ENCODE peak calls at places on chromosomes 13 and 19, in four cellular contexts. One of them, this sample, is unnamed.

GRCh38 chr19:3556978-3557460 is 367 bp downstream of the MFSD12 start:
- DNase-seq in A549: peak; percentile 46
- DNase-seq in HepG2: no peak
- DNase-seq in K562: peak; percentile 74
- DNase-seq in this sample: no peak

GRCh38 chr13:45121421-45121820 is 1.1 kb downstream of the GTF2F2 start:
- DNase-seq in A549: no peak
- DNase-seq in HepG2: peak; percentile 16
- DNase-seq in K562: no peak
- DNase-seq in this sample: no peak

GRCh38 chr19:12166596-12166995 is 3.7 kb downstream of the ZNF136 start:
- DNase-seq in A549: no peak
- DNase-seq in HepG2: no peak
- DNase-seq in K562: no peak
- DNase-seq in this sample: no peak

GRCh38 chr13:40550130-40550529 is 116.3 kb downstream of the FOXO1 start:
- DNase-seq in A549: no peak
- DNase-seq in HepG2: peak; percentile 34
- DNase-seq in K562: no peak
- DNase-seq in this sample: no peak

GRCh38 chr19:5122671-5123409 is 153.9 kb downstream of the KDM4B start:
- DNase-seq in A549: no peak
- DNase-seq in HepG2: no peak
- DNase-seq in K562: no peak
- DNase-seq in this sample: no peak

GRCh38 chr19:46639356-46640061 is 3.5 kb upstream of the GNG8 start:
- DNase-seq in A549: no peak
- DNase-seq in HepG2: no peak
- DNase-seq in K562: peak; percentile 61
- DNase-seq in this sample: no peak

GRCh38 chr19:4981681-4981958 is 12.7 kb downstream of the KDM4B start:
- DNase-seq in A549: no peak
- DNase-seq in HepG2: no peak
- DNase-seq in K562: no peak
- DNase-seq in this sample: no peak

GRCh38 chr19:41341669-41342490 is 11.8 kb downstream of the TGFB1 start:
- DNase-seq in A549: no peak
- DNase-seq in HepG2: no peak
- DNase-seq in K562: no peak
- DNase-seq in this sample: no peak

GRCh38 chr13:82693607-82694006 is 1188.7 kb downstream of the SLITRK1 start:
- DNase-seq in A549: no peak
- DNase-seq in HepG2: no peak
- DNase-seq in K562: no peak
- DNase-seq in this sample: no peak

GRCh38 chr13:98798849-98799645 is 46.6 kb upstream of the SLC15A1 start:
- DNase-seq in A549: no peak
- DNase-seq in HepG2: peak; percentile 8
- DNase-seq in K562: no peak
- DNase-seq in this sample: no peak

GRCh38 chr13:60755380-60756163 is 358.6 kb downstream of the TDRD3 start:
- DNase-seq in A549: no peak
- DNase-seq in HepG2: no peak
- DNase-seq in K562: no peak
- DNase-seq in this sample: no peak

GRCh38 chr13:32060319-32060924 is 28.8 kb downstream of the FRY start:
- DNase-seq in A549: no peak
- DNase-seq in HepG2: peak; percentile 40
- DNase-seq in K562: no peak
- DNase-seq in this sample: no peak

GRCh38 chr13:95677564-95678386 is 836 bp downstream of the DNAJC3 start:
- DNase-seq in A549: peak; percentile 6
- DNase-seq in HepG2: no peak
- DNase-seq in K562: no peak
- DNase-seq in this sample: no peak

GRCh38 chr19:2012941-2013682 is 2.4 kb downstream of the BTBD2 start:
- DNase-seq in A549: no peak
- DNase-seq in HepG2: no peak
- DNase-seq in K562: no peak
- DNase-seq in this sample: no peak

GRCh38 chr19:2010135-2010668 is 5.3 kb downstream of the BTBD2 start:
- DNase-seq in A549: no peak
- DNase-seq in HepG2: no peak
- DNase-seq in K562: no peak
- DNase-seq in this sample: no peak

GRCh38 chr19:2013683-2013961 is 1.9 kb downstream of the BTBD2 start:
- DNase-seq in A549: no peak
- DNase-seq in HepG2: no peak
- DNase-seq in K562: no peak
- DNase-seq in this sample: no peak

GRCh38 chr19:2014081-2014693 is 1.3 kb downstream of the BTBD2 start:
- DNase-seq in A549: no peak
- DNase-seq in HepG2: no peak
- DNase-seq in K562: no peak
- DNase-seq in this sample: no peak

GRCh38 chr19:2011169-2011568 is 4.3 kb downstream of the BTBD2 start:
- DNase-seq in A549: no peak
- DNase-seq in HepG2: no peak
- DNase-seq in K562: no peak
- DNase-seq in this sample: no peak
- TF ChIP-seq POLR2AphosphoS2 in A549: no peak
- TF ChIP-seq POLR2AphosphoS2 in HepG2: no peak
- TF ChIP-seq POLR2AphosphoS2 in K562: no peak
- TF ChIP-seq POLR2AphosphoS2 in this sample: no peak

GRCh38 chr19:50508850-50509190 is 2.2 kb downstream of the JOSD2 start:
- DNase-seq in A549: no peak
- DNase-seq in HepG2: no peak
- DNase-seq in K562: no peak
- DNase-seq in this sample: no peak
- TF ChIP-seq POLR2AphosphoS2 in A549: no peak
- TF ChIP-seq POLR2AphosphoS2 in HepG2: no peak
- TF ChIP-seq POLR2AphosphoS2 in K562: no peak
- TF ChIP-seq POLR2AphosphoS2 in this sample: no peak

GRCh38 chr13:43911283-43911682 is 31.6 kb downstream of the LACC1 start:
- DNase-seq in A549: no peak
- DNase-seq in HepG2: no peak
- DNase-seq in K562: no peak
- DNase-seq in this sample: no peak

GRCh38 chr13:43905435-43906031 is 25.8 kb downstream of the LACC1 start:
- DNase-seq in A549: no peak
- DNase-seq in HepG2: peak; percentile 55
- DNase-seq in K562: peak; percentile 26
- DNase-seq in this sample: no peak

GRCh38 chr13:43911871-43912270 is 32.2 kb downstream of the LACC1 start:
- DNase-seq in A549: no peak
- DNase-seq in HepG2: no peak
- DNase-seq in K562: no peak
- DNase-seq in this sample: no peak

GRCh38 chr13:43908156-43909126 is 28.7 kb downstream of the LACC1 start:
- DNase-seq in A549: peak; percentile 25
- DNase-seq in HepG2: peak; percentile 20
- DNase-seq in K562: no peak
- DNase-seq in this sample: no peak
- TF ChIP-seq POLR2AphosphoS2 in A549: no peak
- TF ChIP-seq POLR2AphosphoS2 in HepG2: no peak
- TF ChIP-seq POLR2AphosphoS2 in K562: no peak
- TF ChIP-seq POLR2AphosphoS2 in this sample: no peak

GRCh38 chr13:112647256-112647655 is 42.6 kb upstream of the ATP11A start:
- DNase-seq in A549: no peak
- DNase-seq in HepG2: no peak
- DNase-seq in K562: no peak
- DNase-seq in this sample: no peak

GRCh38 chr13:112645327-112645914 is 44.4 kb upstream of the ATP11A start:
- DNase-seq in A549: no peak
- DNase-seq in HepG2: no peak
- DNase-seq in K562: no peak
- DNase-seq in this sample: no peak

GRCh38 chr13:112641456-112641855 is 48.4 kb upstream of the ATP11A start:
- DNase-seq in A549: no peak
- DNase-seq in HepG2: no peak
- DNase-seq in K562: no peak
- DNase-seq in this sample: no peak

GRCh38 chr13:112642061-112642460 is 47.8 kb upstream of the ATP11A start:
- DNase-seq in A549: no peak
- DNase-seq in HepG2: no peak
- DNase-seq in K562: no peak
- DNase-seq in this sample: no peak

DNA sequence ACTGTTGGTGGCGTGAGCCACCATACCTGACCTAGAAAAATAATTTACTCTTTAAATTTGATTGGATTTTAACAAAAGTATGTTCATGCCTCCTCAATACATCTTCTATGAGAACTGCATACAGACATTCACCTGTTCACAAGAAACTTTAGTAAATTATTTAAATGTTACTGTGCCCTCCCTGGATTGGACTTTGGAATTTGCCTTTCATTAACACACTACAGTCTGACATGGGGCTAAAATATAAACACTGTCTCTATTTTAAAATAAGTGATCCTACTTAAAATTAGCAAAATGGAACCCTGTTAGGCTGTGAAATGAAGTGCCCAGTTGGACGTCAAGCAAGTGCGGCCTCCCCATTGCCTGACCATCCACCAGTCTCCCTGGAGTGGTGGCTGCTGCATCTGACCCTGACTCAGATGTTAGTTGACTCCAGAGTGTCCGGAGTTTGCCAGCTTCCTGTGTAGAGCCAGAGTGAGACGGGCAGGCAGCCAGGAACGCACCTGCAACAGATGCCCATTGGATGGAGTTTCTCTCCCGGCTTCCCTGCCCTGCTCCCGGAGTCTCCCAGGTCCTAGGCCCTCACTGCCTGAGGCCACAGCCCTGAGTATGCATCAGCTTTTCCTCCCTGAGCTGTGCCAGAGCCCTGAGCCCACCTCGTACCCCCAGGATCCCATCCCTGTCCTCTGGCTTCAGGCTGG is 45.9 kb upstream of the ATP11A start:
- DNase-seq in A549: no peak
- DNase-seq in HepG2: peak; percentile 13
- DNase-seq in K562: no peak
- DNase-seq in this sample: no peak
- TF ChIP-seq POLR2AphosphoS2 in A549: no peak
- TF ChIP-seq POLR2AphosphoS2 in HepG2: no peak
- TF ChIP-seq POLR2AphosphoS2 in K562: no peak
- TF ChIP-seq POLR2AphosphoS2 in this sample: no peak

GRCh38 chr19:58317481-58318072 is 9.2 kb upstream of the ZSCAN22 start:
- DNase-seq in A549: no peak
- DNase-seq in HepG2: no peak
- DNase-seq in K562: peak; percentile 50
- DNase-seq in this sample: no peak
- TF ChIP-seq POLR2AphosphoS2 in A549: no peak
- TF ChIP-seq POLR2AphosphoS2 in HepG2: no peak
- TF ChIP-seq POLR2AphosphoS2 in K562: no peak
- TF ChIP-seq POLR2AphosphoS2 in this sample: no peak

DNA sequence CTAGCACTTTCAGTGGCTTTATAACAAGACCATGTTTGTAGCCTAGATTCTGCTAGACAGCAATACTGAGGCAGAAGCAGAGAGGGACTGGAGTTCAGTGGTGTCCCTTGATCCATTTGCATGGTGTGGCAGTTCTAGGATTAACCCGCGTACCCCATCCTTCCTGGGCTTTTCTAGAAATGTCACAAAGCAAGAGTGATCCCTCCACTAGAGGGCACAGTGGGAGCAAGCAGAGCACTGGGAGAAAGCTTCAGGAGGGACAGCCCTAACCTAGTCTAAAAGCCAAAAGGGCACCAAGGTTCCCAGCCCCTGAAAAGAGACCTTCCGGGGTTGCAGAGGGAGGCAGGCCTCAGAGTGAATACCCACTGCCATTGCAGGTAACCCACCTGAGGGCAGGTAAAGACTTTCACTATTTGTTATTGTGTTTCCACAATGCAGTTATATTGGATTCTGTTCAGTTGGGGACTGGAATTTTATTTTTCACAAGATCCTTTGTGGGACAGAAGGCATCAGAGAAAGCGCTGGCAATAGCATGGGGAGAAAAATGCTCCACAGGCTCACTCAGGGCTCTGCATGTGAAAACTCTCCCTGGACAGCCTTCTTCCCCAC is 170.6 kb downstream of the FLT1 start:
- DNase-seq in A549: peak; percentile 38
- DNase-seq in HepG2: peak; percentile 50
- DNase-seq in K562: peak; percentile 43
- DNase-seq in this sample: peak; percentile 45
- TF ChIP-seq POLR2AphosphoS2 in A549: no peak
- TF ChIP-seq POLR2AphosphoS2 in HepG2: no peak
- TF ChIP-seq POLR2AphosphoS2 in K562: no peak
- TF ChIP-seq POLR2AphosphoS2 in this sample: no peak